ENCODE peak calls at places on chromosomes 3 and 15, in seven cellular contexts. One of them, this sample, is unnamed.
A peak's percentile ranks its signal among the peaks of the same experiment; 100 is the strongest.

GRCh38 chr15:63420333-63420741 is 38.7 kb upstream of the CA12 start:
- DNase-seq in NCI-H524: no peak
- DNase-seq in GM23338: no peak
- DNase-seq in HTR-8/SVneo: no peak
- DNase-seq in HS-27A: no peak
- DNase-seq in neural progenitor cell: no peak
- DNase-seq in AG09309: no peak
- DNase-seq in this sample: no peak

GRCh38 chr3:51975857-51976549 is 1.1 kb downstream of the ABHD14A start:
- DNase-seq in NCI-H524: peak; percentile 58
- DNase-seq in GM23338: peak; percentile 78
- DNase-seq in HTR-8/SVneo: no peak
- DNase-seq in HS-27A: no peak
- DNase-seq in neural progenitor cell: peak; percentile 88
- DNase-seq in AG09309: peak; percentile 7
- DNase-seq in this sample: peak; percentile 82

GRCh38 chr3:108493862-108494261 is 16.5 kb downstream of the MYH15 start:
- DNase-seq in NCI-H524: peak; percentile 55
- DNase-seq in GM23338: peak; percentile 32
- DNase-seq in HTR-8/SVneo: peak; percentile 17
- DNase-seq in HS-27A: no peak
- DNase-seq in neural progenitor cell: peak; percentile 21
- DNase-seq in AG09309: no peak
- DNase-seq in this sample: peak; percentile 75

GRCh38 chr3:13544293-13544831 is 4.6 kb upstream of the FBLN2 start:
- DNase-seq in NCI-H524: no peak
- DNase-seq in GM23338: no peak
- DNase-seq in HTR-8/SVneo: peak; percentile 51
- DNase-seq in HS-27A: peak; percentile 73
- DNase-seq in neural progenitor cell: no peak
- DNase-seq in AG09309: peak; percentile 86
- DNase-seq in this sample: no peak

GRCh38 chr3:9673752-9674151 is 24.4 kb downstream of the MTMR14 start:
- DNase-seq in NCI-H524: no peak
- DNase-seq in GM23338: no peak
- DNase-seq in HTR-8/SVneo: no peak
- DNase-seq in HS-27A: no peak
- DNase-seq in neural progenitor cell: no peak
- DNase-seq in AG09309: no peak
- DNase-seq in this sample: no peak

GRCh38 chr15:53511175-53511574 is 248.3 kb downstream of the WDR72 start:
- DNase-seq in NCI-H524: no peak
- DNase-seq in GM23338: no peak
- DNase-seq in HTR-8/SVneo: no peak
- DNase-seq in HS-27A: no peak
- DNase-seq in neural progenitor cell: no peak
- DNase-seq in AG09309: no peak
- DNase-seq in this sample: no peak

GRCh38 chr15:39976291-39977274 is 42.7 kb downstream of the EIF2AK4 start:
- DNase-seq in NCI-H524: no peak
- DNase-seq in GM23338: peak; percentile 90
- DNase-seq in HTR-8/SVneo: peak; percentile 51
- DNase-seq in HS-27A: no peak
- DNase-seq in neural progenitor cell: peak; percentile 61
- DNase-seq in AG09309: no peak
- DNase-seq in this sample: peak; percentile 78

GRCh38 chr15:41888662-41889253 is 5.1 kb downstream of the SPTBN5 start:
- DNase-seq in NCI-H524: no peak
- DNase-seq in GM23338: no peak
- DNase-seq in HTR-8/SVneo: no peak
- DNase-seq in HS-27A: no peak
- DNase-seq in neural progenitor cell: no peak
- DNase-seq in AG09309: no peak
- DNase-seq in this sample: no peak

GRCh38 chr15:88385078-88385700 is 82.0 kb downstream of the MRPL46 start:
- DNase-seq in NCI-H524: no peak
- DNase-seq in GM23338: no peak
- DNase-seq in HTR-8/SVneo: peak; percentile 42
- DNase-seq in HS-27A: no peak
- DNase-seq in neural progenitor cell: no peak
- DNase-seq in AG09309: no peak
- DNase-seq in this sample: no peak

GRCh38 chr15:67776600-67776999 is 48.7 kb upstream of the SKOR1 start:
- DNase-seq in NCI-H524: no peak
- DNase-seq in GM23338: no peak
- DNase-seq in HTR-8/SVneo: peak; percentile 51
- DNase-seq in HS-27A: peak; percentile 14
- DNase-seq in neural progenitor cell: no peak
- DNase-seq in AG09309: no peak
- DNase-seq in this sample: no peak

GRCh38 chr3:142976621-142977398 is 13.3 kb upstream of the PAQR9 start:
- DNase-seq in NCI-H524: no peak
- DNase-seq in GM23338: peak; percentile 32
- DNase-seq in HTR-8/SVneo: peak; percentile 76
- DNase-seq in HS-27A: peak; percentile 92
- DNase-seq in neural progenitor cell: no peak
- DNase-seq in AG09309: peak; percentile 75
- DNase-seq in this sample: no peak

GRCh38 chr3:191369081-191370010 is 39.0 kb upstream of the UTS2B start:
- DNase-seq in NCI-H524: no peak
- DNase-seq in GM23338: peak; percentile 37
- DNase-seq in HTR-8/SVneo: no peak
- DNase-seq in HS-27A: no peak
- DNase-seq in neural progenitor cell: no peak
- DNase-seq in AG09309: no peak
- DNase-seq in this sample: no peak

GRCh38 chr15:48355377-48355776 is 24.1 kb downstream of the DUT start:
- DNase-seq in NCI-H524: no peak
- DNase-seq in GM23338: no peak
- DNase-seq in HTR-8/SVneo: no peak
- DNase-seq in HS-27A: no peak
- DNase-seq in neural progenitor cell: no peak
- DNase-seq in AG09309: peak; percentile 81
- DNase-seq in this sample: no peak

GRCh38 chr3:81760215-81760614 is 1.2 kb downstream of the GBE1 start:
- DNase-seq in NCI-H524: no peak
- DNase-seq in GM23338: no peak
- DNase-seq in HTR-8/SVneo: no peak
- DNase-seq in HS-27A: no peak
- DNase-seq in neural progenitor cell: no peak
- DNase-seq in AG09309: no peak
- DNase-seq in this sample: no peak

GRCh38 chr3:10964537-10965167 is 27.9 kb upstream of the SLC6A1 start:
- DNase-seq in NCI-H524: no peak
- DNase-seq in GM23338: peak; percentile 78
- DNase-seq in HTR-8/SVneo: peak; percentile 27
- DNase-seq in HS-27A: no peak
- DNase-seq in neural progenitor cell: peak; percentile 79
- DNase-seq in AG09309: no peak
- DNase-seq in this sample: no peak

GRCh38 chr3:134600166-134600670 is 50.6 kb downstream of the KY start:
- DNase-seq in NCI-H524: no peak
- DNase-seq in GM23338: no peak
- DNase-seq in HTR-8/SVneo: no peak
- DNase-seq in HS-27A: no peak
- DNase-seq in neural progenitor cell: peak; percentile 25
- DNase-seq in AG09309: no peak
- DNase-seq in this sample: no peak

GRCh38 chr15:64623347-64624024 is 151.9 kb downstream of the RBPMS2 start:
- DNase-seq in NCI-H524: no peak
- DNase-seq in GM23338: no peak
- DNase-seq in HTR-8/SVneo: no peak
- DNase-seq in HS-27A: no peak
- DNase-seq in neural progenitor cell: no peak
- DNase-seq in AG09309: peak; percentile 11
- DNase-seq in this sample: no peak

GRCh38 chr15:43824302-43825246 is at the start of gene MFAP1:
- DNase-seq in NCI-H524: peak; percentile 97
- DNase-seq in GM23338: peak; percentile 97
- DNase-seq in HTR-8/SVneo: peak; percentile 95
- DNase-seq in HS-27A: peak; percentile 94
- DNase-seq in neural progenitor cell: peak; percentile 91
- DNase-seq in AG09309: peak; percentile 89
- DNase-seq in this sample: peak; percentile 93

GRCh38 chr3:79968418-79968817 is 200.6 kb upstream of the ROBO1 start:
- DNase-seq in NCI-H524: no peak
- DNase-seq in GM23338: no peak
- DNase-seq in HTR-8/SVneo: no peak
- DNase-seq in HS-27A: no peak
- DNase-seq in neural progenitor cell: no peak
- DNase-seq in AG09309: no peak
- DNase-seq in this sample: no peak

GRCh38 chr15:58522865-58523264 is 91.1 kb downstream of the LIPC start:
- DNase-seq in NCI-H524: peak; percentile 62
- DNase-seq in GM23338: no peak
- DNase-seq in HTR-8/SVneo: no peak
- DNase-seq in HS-27A: no peak
- DNase-seq in neural progenitor cell: no peak
- DNase-seq in AG09309: no peak
- DNase-seq in this sample: no peak

GRCh38 chr3:15955968-15956367 is 158.2 kb upstream of the ANKRD28 start:
- DNase-seq in NCI-H524: no peak
- DNase-seq in GM23338: no peak
- DNase-seq in HTR-8/SVneo: no peak
- DNase-seq in HS-27A: no peak
- DNase-seq in neural progenitor cell: no peak
- DNase-seq in AG09309: no peak
- DNase-seq in this sample: no peak

GRCh38 chr3:160038862-160039562 is 50.4 kb downstream of the IL12A start:
- DNase-seq in NCI-H524: peak; percentile 54
- DNase-seq in GM23338: peak; percentile 55
- DNase-seq in HTR-8/SVneo: no peak
- DNase-seq in HS-27A: no peak
- DNase-seq in neural progenitor cell: peak; percentile 51
- DNase-seq in AG09309: no peak
- DNase-seq in this sample: peak; percentile 48

GRCh38 chr15:29140475-29141172 is 129.0 kb downstream of the NSMCE3 start:
- DNase-seq in NCI-H524: no peak
- DNase-seq in GM23338: peak; percentile 57
- DNase-seq in HTR-8/SVneo: no peak
- DNase-seq in HS-27A: no peak
- DNase-seq in neural progenitor cell: no peak
- DNase-seq in AG09309: no peak
- DNase-seq in this sample: no peak

GRCh38 chr3:184733181-184733580 is 21.3 kb upstream of the MAGEF1 start:
- DNase-seq in NCI-H524: no peak
- DNase-seq in GM23338: no peak
- DNase-seq in HTR-8/SVneo: no peak
- DNase-seq in HS-27A: no peak
- DNase-seq in neural progenitor cell: no peak
- DNase-seq in AG09309: no peak
- DNase-seq in this sample: no peak

GRCh38 chr3:198076722-198077308 is 116.8 kb downstream of the LMLN start:
- DNase-seq in NCI-H524: no peak
- DNase-seq in GM23338: no peak
- DNase-seq in HTR-8/SVneo: no peak
- DNase-seq in HS-27A: no peak
- DNase-seq in neural progenitor cell: no peak
- DNase-seq in AG09309: no peak
- DNase-seq in this sample: no peak

GRCh38 chr3:41575754-41576153 is 376.4 kb downstream of the CTNNB1 start:
- DNase-seq in NCI-H524: no peak
- DNase-seq in GM23338: no peak
- DNase-seq in HTR-8/SVneo: no peak
- DNase-seq in HS-27A: no peak
- DNase-seq in neural progenitor cell: no peak
- DNase-seq in AG09309: no peak
- DNase-seq in this sample: no peak

GRCh38 chr3:142056656-142057330 is 92.6 kb downstream of the TFDP2 start:
- DNase-seq in NCI-H524: no peak
- DNase-seq in GM23338: no peak
- DNase-seq in HTR-8/SVneo: no peak
- DNase-seq in HS-27A: no peak
- DNase-seq in neural progenitor cell: no peak
- DNase-seq in AG09309: no peak
- DNase-seq in this sample: no peak

GRCh38 chr3:55620361-55621025 is 133.4 kb upstream of the WNT5A start:
- DNase-seq in NCI-H524: no peak
- DNase-seq in GM23338: peak; percentile 60
- DNase-seq in HTR-8/SVneo: peak; percentile 33
- DNase-seq in HS-27A: no peak
- DNase-seq in neural progenitor cell: no peak
- DNase-seq in AG09309: peak; percentile 73
- DNase-seq in this sample: no peak

GRCh38 chr15:64430000-64430735 is 30.2 kb upstream of the ZNF609 start:
- DNase-seq in NCI-H524: peak; percentile 21
- DNase-seq in GM23338: peak; percentile 88
- DNase-seq in HTR-8/SVneo: no peak
- DNase-seq in HS-27A: no peak
- DNase-seq in neural progenitor cell: peak; percentile 68
- DNase-seq in AG09309: peak; percentile 89
- DNase-seq in this sample: no peak

GRCh38 chr15:64865998-64866520 is 24.3 kb downstream of the PLEKHO2 start:
- DNase-seq in NCI-H524: no peak
- DNase-seq in GM23338: peak; percentile 82
- DNase-seq in HTR-8/SVneo: peak; percentile 69
- DNase-seq in HS-27A: no peak
- DNase-seq in neural progenitor cell: peak; percentile 46
- DNase-seq in AG09309: no peak
- DNase-seq in this sample: no peak

This sample was measured in D341Med.